ENCODE peak calls at places on chromosomes 1 and 21, in five cellular contexts. One of them, this sample, is unnamed.

GRCh38 chr21:43339668-43340067 is 87.3 kb downstream of the SIK1 start:
- DNase-seq in stimulated activated CD8-positive, alpha-beta memory T cell treated with anti-CD3 and anti-CD28 coated beads, Interleukin-12 subunit alpha, Interleukin-12 subunit beta, amount 100 ng/mL, for 1 hour: no peak
- DNase-seq in RPMI7951: no peak
- DNase-seq in stimulated activated CD4-positive, alpha-beta T cell treated with anti-CD3 and anti-CD28 coated beads, Interleukin-2, amount 100 ng/mL, for 48 hours: no peak
- DNase-seq in fibroblast of lung: no peak
- DNase-seq in this sample: no peak

GRCh38 chr1:32394890-32395415 is 712 bp upstream of the BSDC1 start:
- DNase-seq in stimulated activated CD4-positive, alpha-beta T cell treated with anti-CD3 and anti-CD28 coated beads, Interleukin-2, amount 100 ng/mL, for 48 hours: no peak
- DNase-seq in fibroblast of lung: no peak
- DNase-seq in RPMI7951: no peak
- DNase-seq in stimulated activated CD8-positive, alpha-beta memory T cell treated with anti-CD3 and anti-CD28 coated beads, Interleukin-12 subunit alpha, Interleukin-12 subunit beta, amount 100 ng/mL, for 1 hour: no peak
- DNase-seq in this sample: no peak

GRCh38 chr1:229887043-229887822 is 179.8 kb upstream of the GALNT2 start:
- DNase-seq in fibroblast of lung: peak; percentile 10
- DNase-seq in RPMI7951: peak; percentile 96
- DNase-seq in stimulated activated CD8-positive, alpha-beta memory T cell treated with anti-CD3 and anti-CD28 coated beads, Interleukin-12 subunit alpha, Interleukin-12 subunit beta, amount 100 ng/mL, for 1 hour: no peak
- DNase-seq in stimulated activated CD4-positive, alpha-beta T cell treated with anti-CD3 and anti-CD28 coated beads, Interleukin-2, amount 100 ng/mL, for 48 hours: no peak
- DNase-seq in this sample: no peak

GRCh38 chr1:182446033-182446669 is 3.8 kb upstream of the RGSL1 start:
- DNase-seq in stimulated activated CD8-positive, alpha-beta memory T cell treated with anti-CD3 and anti-CD28 coated beads, Interleukin-12 subunit alpha, Interleukin-12 subunit beta, amount 100 ng/mL, for 1 hour: no peak
- DNase-seq in RPMI7951: peak; percentile 50
- DNase-seq in stimulated activated CD4-positive, alpha-beta T cell treated with anti-CD3 and anti-CD28 coated beads, Interleukin-2, amount 100 ng/mL, for 48 hours: peak; percentile 29
- DNase-seq in fibroblast of lung: peak; percentile 14
- DNase-seq in this sample: peak; percentile 83

GRCh38 chr1:55463814-55464445 is 248.8 kb upstream of the USP24 start:
- DNase-seq in RPMI7951: no peak
- DNase-seq in stimulated activated CD8-positive, alpha-beta memory T cell treated with anti-CD3 and anti-CD28 coated beads, Interleukin-12 subunit alpha, Interleukin-12 subunit beta, amount 100 ng/mL, for 1 hour: no peak
- DNase-seq in fibroblast of lung: no peak
- DNase-seq in stimulated activated CD4-positive, alpha-beta T cell treated with anti-CD3 and anti-CD28 coated beads, Interleukin-2, amount 100 ng/mL, for 48 hours: no peak
- DNase-seq in this sample: no peak

GRCh38 chr1:177287996-177288395 is 117.2 kb downstream of the BRINP2 start:
- DNase-seq in stimulated activated CD8-positive, alpha-beta memory T cell treated with anti-CD3 and anti-CD28 coated beads, Interleukin-12 subunit alpha, Interleukin-12 subunit beta, amount 100 ng/mL, for 1 hour: no peak
- DNase-seq in stimulated activated CD4-positive, alpha-beta T cell treated with anti-CD3 and anti-CD28 coated beads, Interleukin-2, amount 100 ng/mL, for 48 hours: no peak
- DNase-seq in fibroblast of lung: peak; percentile 43
- DNase-seq in RPMI7951: no peak
- DNase-seq in this sample: no peak

GRCh38 chr1:228267962-228268890 is 60.4 kb downstream of the OBSCN start:
- DNase-seq in stimulated activated CD8-positive, alpha-beta memory T cell treated with anti-CD3 and anti-CD28 coated beads, Interleukin-12 subunit alpha, Interleukin-12 subunit beta, amount 100 ng/mL, for 1 hour: no peak
- DNase-seq in fibroblast of lung: no peak
- DNase-seq in stimulated activated CD4-positive, alpha-beta T cell treated with anti-CD3 and anti-CD28 coated beads, Interleukin-2, amount 100 ng/mL, for 48 hours: no peak
- DNase-seq in RPMI7951: no peak
- DNase-seq in this sample: no peak

GRCh38 chr1:107820797-107821196 is 144.2 kb downstream of the VAV3 start:
- DNase-seq in RPMI7951: peak; percentile 35
- DNase-seq in fibroblast of lung: peak; percentile 13
- DNase-seq in stimulated activated CD8-positive, alpha-beta memory T cell treated with anti-CD3 and anti-CD28 coated beads, Interleukin-12 subunit alpha, Interleukin-12 subunit beta, amount 100 ng/mL, for 1 hour: no peak
- DNase-seq in stimulated activated CD4-positive, alpha-beta T cell treated with anti-CD3 and anti-CD28 coated beads, Interleukin-2, amount 100 ng/mL, for 48 hours: no peak
- DNase-seq in this sample: no peak

GRCh38 chr1:69120828-69121227 is 446.9 kb upstream of the LRRC7 start:
- DNase-seq in RPMI7951: no peak
- DNase-seq in stimulated activated CD8-positive, alpha-beta memory T cell treated with anti-CD3 and anti-CD28 coated beads, Interleukin-12 subunit alpha, Interleukin-12 subunit beta, amount 100 ng/mL, for 1 hour: no peak
- DNase-seq in stimulated activated CD4-positive, alpha-beta T cell treated with anti-CD3 and anti-CD28 coated beads, Interleukin-2, amount 100 ng/mL, for 48 hours: no peak
- DNase-seq in fibroblast of lung: no peak
- DNase-seq in this sample: no peak

GRCh38 chr1:41714613-41715389 is 203.9 kb downstream of the HIVEP3 start:
- DNase-seq in stimulated activated CD8-positive, alpha-beta memory T cell treated with anti-CD3 and anti-CD28 coated beads, Interleukin-12 subunit alpha, Interleukin-12 subunit beta, amount 100 ng/mL, for 1 hour: no peak
- DNase-seq in RPMI7951: no peak
- DNase-seq in fibroblast of lung: no peak
- DNase-seq in stimulated activated CD4-positive, alpha-beta T cell treated with anti-CD3 and anti-CD28 coated beads, Interleukin-2, amount 100 ng/mL, for 48 hours: no peak
- DNase-seq in this sample: no peak

GRCh38 chr1:201085902-201086735 is 26.1 kb downstream of the CACNA1S start:
- DNase-seq in stimulated activated CD4-positive, alpha-beta T cell treated with anti-CD3 and anti-CD28 coated beads, Interleukin-2, amount 100 ng/mL, for 48 hours: peak; percentile 26
- DNase-seq in stimulated activated CD8-positive, alpha-beta memory T cell treated with anti-CD3 and anti-CD28 coated beads, Interleukin-12 subunit alpha, Interleukin-12 subunit beta, amount 100 ng/mL, for 1 hour: peak; percentile 7
- DNase-seq in RPMI7951: peak; percentile 47
- DNase-seq in fibroblast of lung: peak; percentile 10
- DNase-seq in this sample: peak; percentile 76

GRCh38 chr1:186498695-186499389 is 37.9 kb upstream of the PDC start:
- DNase-seq in RPMI7951: peak; percentile 5
- DNase-seq in stimulated activated CD8-positive, alpha-beta memory T cell treated with anti-CD3 and anti-CD28 coated beads, Interleukin-12 subunit alpha, Interleukin-12 subunit beta, amount 100 ng/mL, for 1 hour: no peak
- DNase-seq in stimulated activated CD4-positive, alpha-beta T cell treated with anti-CD3 and anti-CD28 coated beads, Interleukin-2, amount 100 ng/mL, for 48 hours: no peak
- DNase-seq in fibroblast of lung: peak; percentile 78
- DNase-seq in this sample: no peak

GRCh38 chr1:192401832-192402231 is 85.0 kb downstream of the RGS21 start:
- DNase-seq in fibroblast of lung: peak; percentile 66
- DNase-seq in stimulated activated CD4-positive, alpha-beta T cell treated with anti-CD3 and anti-CD28 coated beads, Interleukin-2, amount 100 ng/mL, for 48 hours: no peak
- DNase-seq in RPMI7951: no peak
- DNase-seq in stimulated activated CD8-positive, alpha-beta memory T cell treated with anti-CD3 and anti-CD28 coated beads, Interleukin-12 subunit alpha, Interleukin-12 subunit beta, amount 100 ng/mL, for 1 hour: no peak
- DNase-seq in this sample: no peak

GRCh38 chr1:59486595-59486994 is 189.7 kb downstream of the FGGY start:
- DNase-seq in stimulated activated CD4-positive, alpha-beta T cell treated with anti-CD3 and anti-CD28 coated beads, Interleukin-2, amount 100 ng/mL, for 48 hours: no peak
- DNase-seq in fibroblast of lung: peak; percentile 65
- DNase-seq in RPMI7951: no peak
- DNase-seq in stimulated activated CD8-positive, alpha-beta memory T cell treated with anti-CD3 and anti-CD28 coated beads, Interleukin-12 subunit alpha, Interleukin-12 subunit beta, amount 100 ng/mL, for 1 hour: no peak
- DNase-seq in this sample: no peak

GRCh38 chr1:218346391-218347204 is 1.5 kb downstream of the TGFB2 start:
- DNase-seq in stimulated activated CD8-positive, alpha-beta memory T cell treated with anti-CD3 and anti-CD28 coated beads, Interleukin-12 subunit alpha, Interleukin-12 subunit beta, amount 100 ng/mL, for 1 hour: no peak
- DNase-seq in stimulated activated CD4-positive, alpha-beta T cell treated with anti-CD3 and anti-CD28 coated beads, Interleukin-2, amount 100 ng/mL, for 48 hours: no peak
- DNase-seq in fibroblast of lung: peak; percentile 58
- DNase-seq in RPMI7951: peak; percentile 48
- DNase-seq in this sample: no peak

GRCh38 chr1:115649964-115650363 is 8.2 kb downstream of the VANGL1 start:
- DNase-seq in stimulated activated CD8-positive, alpha-beta memory T cell treated with anti-CD3 and anti-CD28 coated beads, Interleukin-12 subunit alpha, Interleukin-12 subunit beta, amount 100 ng/mL, for 1 hour: no peak
- DNase-seq in RPMI7951: no peak
- DNase-seq in stimulated activated CD4-positive, alpha-beta T cell treated with anti-CD3 and anti-CD28 coated beads, Interleukin-2, amount 100 ng/mL, for 48 hours: no peak
- DNase-seq in fibroblast of lung: no peak
- DNase-seq in this sample: no peak

GRCh38 chr1:32014199-32014936 is 700 bp downstream of the KHDRBS1 start:
- DNase-seq in stimulated activated CD8-positive, alpha-beta memory T cell treated with anti-CD3 and anti-CD28 coated beads, Interleukin-12 subunit alpha, Interleukin-12 subunit beta, amount 100 ng/mL, for 1 hour: no peak
- DNase-seq in stimulated activated CD4-positive, alpha-beta T cell treated with anti-CD3 and anti-CD28 coated beads, Interleukin-2, amount 100 ng/mL, for 48 hours: peak; percentile 11
- DNase-seq in RPMI7951: peak; percentile 65
- DNase-seq in fibroblast of lung: peak; percentile 51
- DNase-seq in this sample: peak; percentile 30

GRCh38 chr1:161180643-161181042 is 3.3 kb upstream of the B4GALT3 start:
- DNase-seq in stimulated activated CD8-positive, alpha-beta memory T cell treated with anti-CD3 and anti-CD28 coated beads, Interleukin-12 subunit alpha, Interleukin-12 subunit beta, amount 100 ng/mL, for 1 hour: no peak
- DNase-seq in RPMI7951: peak; percentile 35
- DNase-seq in stimulated activated CD4-positive, alpha-beta T cell treated with anti-CD3 and anti-CD28 coated beads, Interleukin-2, amount 100 ng/mL, for 48 hours: no peak
- DNase-seq in fibroblast of lung: no peak
- DNase-seq in this sample: peak; percentile 62

GRCh38 chr21:32653326-32653901 is 41.2 kb upstream of the CFAP298 start:
- DNase-seq in RPMI7951: no peak
- DNase-seq in stimulated activated CD4-positive, alpha-beta T cell treated with anti-CD3 and anti-CD28 coated beads, Interleukin-2, amount 100 ng/mL, for 48 hours: peak; percentile 21
- DNase-seq in stimulated activated CD8-positive, alpha-beta memory T cell treated with anti-CD3 and anti-CD28 coated beads, Interleukin-12 subunit alpha, Interleukin-12 subunit beta, amount 100 ng/mL, for 1 hour: no peak
- DNase-seq in fibroblast of lung: no peak
- DNase-seq in this sample: peak; percentile 37

GRCh38 chr1:81430955-81431646 is 369.6 kb upstream of the ADGRL2 start:
- DNase-seq in stimulated activated CD8-positive, alpha-beta memory T cell treated with anti-CD3 and anti-CD28 coated beads, Interleukin-12 subunit alpha, Interleukin-12 subunit beta, amount 100 ng/mL, for 1 hour: no peak
- DNase-seq in RPMI7951: no peak
- DNase-seq in stimulated activated CD4-positive, alpha-beta T cell treated with anti-CD3 and anti-CD28 coated beads, Interleukin-2, amount 100 ng/mL, for 48 hours: no peak
- DNase-seq in fibroblast of lung: peak; percentile 3
- DNase-seq in this sample: no peak

GRCh38 chr21:45555251-45555556 is 13.0 kb upstream of the SLC19A1 start:
- DNase-seq in stimulated activated CD4-positive, alpha-beta T cell treated with anti-CD3 and anti-CD28 coated beads, Interleukin-2, amount 100 ng/mL, for 48 hours: no peak
- DNase-seq in fibroblast of lung: no peak
- DNase-seq in stimulated activated CD8-positive, alpha-beta memory T cell treated with anti-CD3 and anti-CD28 coated beads, Interleukin-12 subunit alpha, Interleukin-12 subunit beta, amount 100 ng/mL, for 1 hour: no peak
- DNase-seq in RPMI7951: no peak
- DNase-seq in this sample: no peak

GRCh38 chr1:147773215-147773715 is 12.9 kb upstream of the GJA5 start:
- DNase-seq in stimulated activated CD8-positive, alpha-beta memory T cell treated with anti-CD3 and anti-CD28 coated beads, Interleukin-12 subunit alpha, Interleukin-12 subunit beta, amount 100 ng/mL, for 1 hour: no peak
- DNase-seq in stimulated activated CD4-positive, alpha-beta T cell treated with anti-CD3 and anti-CD28 coated beads, Interleukin-2, amount 100 ng/mL, for 48 hours: no peak
- DNase-seq in fibroblast of lung: no peak
- DNase-seq in RPMI7951: no peak
- DNase-seq in this sample: no peak

GRCh38 chr1:151882466-151882865 is 26.8 kb downstream of the THEM4 start:
- DNase-seq in stimulated activated CD4-positive, alpha-beta T cell treated with anti-CD3 and anti-CD28 coated beads, Interleukin-2, amount 100 ng/mL, for 48 hours: no peak
- DNase-seq in RPMI7951: no peak
- DNase-seq in fibroblast of lung: no peak
- DNase-seq in stimulated activated CD8-positive, alpha-beta memory T cell treated with anti-CD3 and anti-CD28 coated beads, Interleukin-12 subunit alpha, Interleukin-12 subunit beta, amount 100 ng/mL, for 1 hour: no peak
- DNase-seq in this sample: no peak

GRCh38 chr1:167447521-167448136 is 70.7 kb downstream of the CD247 start:
- DNase-seq in fibroblast of lung: no peak
- DNase-seq in stimulated activated CD8-positive, alpha-beta memory T cell treated with anti-CD3 and anti-CD28 coated beads, Interleukin-12 subunit alpha, Interleukin-12 subunit beta, amount 100 ng/mL, for 1 hour: no peak
- DNase-seq in stimulated activated CD4-positive, alpha-beta T cell treated with anti-CD3 and anti-CD28 coated beads, Interleukin-2, amount 100 ng/mL, for 48 hours: peak; percentile 56
- DNase-seq in RPMI7951: no peak
- DNase-seq in this sample: no peak

GRCh38 chr21:44423941-44424607 is 31.2 kb upstream of the LRRC3 start:
- DNase-seq in stimulated activated CD8-positive, alpha-beta memory T cell treated with anti-CD3 and anti-CD28 coated beads, Interleukin-12 subunit alpha, Interleukin-12 subunit beta, amount 100 ng/mL, for 1 hour: no peak
- DNase-seq in RPMI7951: no peak
- DNase-seq in fibroblast of lung: no peak
- DNase-seq in stimulated activated CD4-positive, alpha-beta T cell treated with anti-CD3 and anti-CD28 coated beads, Interleukin-2, amount 100 ng/mL, for 48 hours: no peak
- DNase-seq in this sample: no peak

GRCh38 chr1:168550971-168551370 is 7.2 kb upstream of the XCL2 start:
- DNase-seq in stimulated activated CD4-positive, alpha-beta T cell treated with anti-CD3 and anti-CD28 coated beads, Interleukin-2, amount 100 ng/mL, for 48 hours: no peak
- DNase-seq in fibroblast of lung: peak; percentile 27
- DNase-seq in stimulated activated CD8-positive, alpha-beta memory T cell treated with anti-CD3 and anti-CD28 coated beads, Interleukin-12 subunit alpha, Interleukin-12 subunit beta, amount 100 ng/mL, for 1 hour: no peak
- DNase-seq in RPMI7951: peak; percentile 66
- DNase-seq in this sample: no peak

GRCh38 chr1:43858324-43858723 is 75.3 kb upstream of the ARTN start:
- DNase-seq in RPMI7951: peak; percentile 99
- DNase-seq in stimulated activated CD4-positive, alpha-beta T cell treated with anti-CD3 and anti-CD28 coated beads, Interleukin-2, amount 100 ng/mL, for 48 hours: no peak
- DNase-seq in fibroblast of lung: peak; percentile 100
- DNase-seq in stimulated activated CD8-positive, alpha-beta memory T cell treated with anti-CD3 and anti-CD28 coated beads, Interleukin-12 subunit alpha, Interleukin-12 subunit beta, amount 100 ng/mL, for 1 hour: no peak
- DNase-seq in this sample: no peak

GRCh38 chr1:12063141-12064072 is at the start of gene TNFRSF8:
- DNase-seq in stimulated activated CD4-positive, alpha-beta T cell treated with anti-CD3 and anti-CD28 coated beads, Interleukin-2, amount 100 ng/mL, for 48 hours: no peak
- DNase-seq in stimulated activated CD8-positive, alpha-beta memory T cell treated with anti-CD3 and anti-CD28 coated beads, Interleukin-12 subunit alpha, Interleukin-12 subunit beta, amount 100 ng/mL, for 1 hour: no peak
- DNase-seq in RPMI7951: no peak
- DNase-seq in fibroblast of lung: peak; percentile 50
- DNase-seq in this sample: no peak

GRCh38 chr1:192983349-192983980 is 75.7 kb downstream of the UCHL5 start:
- DNase-seq in stimulated activated CD4-positive, alpha-beta T cell treated with anti-CD3 and anti-CD28 coated beads, Interleukin-2, amount 100 ng/mL, for 48 hours: peak; percentile 16
- DNase-seq in fibroblast of lung: peak; percentile 22
- DNase-seq in stimulated activated CD8-positive, alpha-beta memory T cell treated with anti-CD3 and anti-CD28 coated beads, Interleukin-12 subunit alpha, Interleukin-12 subunit beta, amount 100 ng/mL, for 1 hour: no peak
- DNase-seq in RPMI7951: no peak
- DNase-seq in this sample: no peak

GRCh38 chr1:160978510-160978927 is 23.9 kb upstream of the ITLN2 start:
- DNase-seq in fibroblast of lung: no peak
- DNase-seq in RPMI7951: no peak
- DNase-seq in stimulated activated CD8-positive, alpha-beta memory T cell treated with anti-CD3 and anti-CD28 coated beads, Interleukin-12 subunit alpha, Interleukin-12 subunit beta, amount 100 ng/mL, for 1 hour: no peak
- DNase-seq in stimulated activated CD4-positive, alpha-beta T cell treated with anti-CD3 and anti-CD28 coated beads, Interleukin-2, amount 100 ng/mL, for 48 hours: no peak
- DNase-seq in this sample: no peak

GRCh38 chr1:214444159-214444939 is 107.1 kb downstream of the PTPN14 start:
- DNase-seq in fibroblast of lung: no peak
- DNase-seq in RPMI7951: no peak
- DNase-seq in stimulated activated CD4-positive, alpha-beta T cell treated with anti-CD3 and anti-CD28 coated beads, Interleukin-2, amount 100 ng/mL, for 48 hours: no peak
- DNase-seq in stimulated activated CD8-positive, alpha-beta memory T cell treated with anti-CD3 and anti-CD28 coated beads, Interleukin-12 subunit alpha, Interleukin-12 subunit beta, amount 100 ng/mL, for 1 hour: no peak
- DNase-seq in this sample: no peak

GRCh38 chr1:98468111-98468717 is 193.3 kb upstream of the SNX7 start:
- DNase-seq in fibroblast of lung: peak; percentile 65
- DNase-seq in RPMI7951: peak; percentile 70
- DNase-seq in stimulated activated CD4-positive, alpha-beta T cell treated with anti-CD3 and anti-CD28 coated beads, Interleukin-2, amount 100 ng/mL, for 48 hours: no peak
- DNase-seq in stimulated activated CD8-positive, alpha-beta memory T cell treated with anti-CD3 and anti-CD28 coated beads, Interleukin-12 subunit alpha, Interleukin-12 subunit beta, amount 100 ng/mL, for 1 hour: no peak
- DNase-seq in this sample: peak; percentile 55